ENCODE peak calls at places on chromosomes 4 and X, in seven cellular contexts. P is mammary epithelial cell, Z is tibial nerve, R is Peyer's patch, Q is AG04449, I is right lobe of liver, C is ovary. D is an unnamed sample.

GRCh38 chr4:184475096-184475461 is 729 bp upstream of the IRF2 start:
- DNase-seq in P (peak), Z (no peak), R (peak), Q (no peak), I (peak), C (peak), D (peak)

GRCh38 chr4:10605056-10605455 is 79.5 kb downstream of the CLNK start:
- DNase-seq in P (no peak), Z (no peak), R (no peak), Q (no peak), I (no peak), C (no peak), D (no peak)

GRCh38 chr4:148062301-148062950 is 330.5 kb downstream of the ARHGAP10 start:
- DNase-seq in P (no peak), Z (no peak), R (no peak), Q (no peak), I (no peak), C (no peak), D (no peak)

GRCh38 chrX:69158166-69159040 is 6.8 kb downstream of the PJA1 start:
- DNase-seq in P (peak), Z (peak), R (no peak), Q (no peak), I (peak), C (peak), D (peak)

GRCh38 chrX:66110112-66110511 is 53.9 kb upstream of the HEPH start:
- DNase-seq in P (peak), Z (no peak), R (no peak), Q (no peak), I (no peak), C (no peak), D (peak)

GRCh38 chrX:40282901-40283674 is 185.3 kb upstream of the BCOR start:
- DNase-seq in P (no peak), Z (no peak), R (no peak), Q (no peak), I (no peak), C (no peak), D (no peak)

GRCh38 chrX:107894038-107894437 is 68.4 kb downstream of the MID2 start:
- DNase-seq in P (peak), Z (no peak), R (no peak), Q (no peak), I (no peak), C (no peak), D (peak)

GRCh38 chrX:45935408-45935807 is 609.8 kb downstream of the ZNF674 start:
- DNase-seq in P (no peak), Z (no peak), R (no peak), Q (no peak), I (no peak), C (no peak), D (no peak)

GRCh38 chr4:189533603-189534002 is 407.1 kb upstream of the FRG1 start:
- DNase-seq in P (no peak), Z (no peak), R (no peak), Q (no peak), I (no peak), C (no peak), D (no peak)

GRCh38 chr4:167475951-167476350 is 241.7 kb upstream of the SPOCK3 start:
- DNase-seq in P (no peak), Z (no peak), R (no peak), Q (no peak), I (no peak), C (no peak), D (no peak)

GRCh38 chr4:7254736-7255487 is 62.6 kb downstream of the SORCS2 start:
- DNase-seq in P (no peak), Z (no peak), R (no peak), Q (no peak), I (no peak), C (no peak), D (no peak)

GRCh38 chr4:98510757-98511517 is 147.5 kb downstream of the TSPAN5 start:
- DNase-seq in P (peak), Z (no peak), R (no peak), Q (peak), I (no peak), C (no peak), D (peak)

GRCh38 chr4:177427097-177427665 is 15.1 kb downstream of the AGA start:
- DNase-seq in P (no peak), Z (no peak), R (no peak), Q (peak), I (no peak), C (no peak), D (no peak)

GRCh38 chr4:154602404-154603020 is 9.9 kb downstream of the FGG start:
- DNase-seq in P (peak), Z (no peak), R (no peak), Q (no peak), I (no peak), C (no peak), D (peak)

GRCh38 chrX:47198687-47199080 is 5.1 kb downstream of the UBA1 start:
- DNase-seq in P (no peak), Z (no peak), R (no peak), Q (no peak), I (no peak), C (no peak), D (no peak)

GRCh38 chr4:129094347-129094746 is 1.0 kb upstream of the SCLT1 start:
- DNase-seq in P (no peak), Z (no peak), R (no peak), Q (no peak), I (no peak), C (no peak), D (no peak)

GRCh38 chrX:17376381-17377046 is 1.5 kb downstream of the NHS start:
- DNase-seq in P (peak), Z (no peak), R (peak), Q (no peak), I (no peak), C (peak), D (no peak)

GRCh38 chr4:26397086-26397485 is 76.3 kb downstream of the RBPJ start:
- DNase-seq in P (no peak), Z (no peak), R (no peak), Q (no peak), I (no peak), C (no peak), D (no peak)

GRCh38 chr4:26404597-26405323 is 83.9 kb downstream of the RBPJ start:
- DNase-seq in P (no peak), Z (no peak), R (no peak), Q (no peak), I (no peak), C (no peak), D (no peak)

GRCh38 chr4:26402458-26402857 is 81.6 kb downstream of the RBPJ start:
- DNase-seq in P (no peak), Z (no peak), R (no peak), Q (no peak), I (no peak), C (no peak), D (no peak)

DNA sequence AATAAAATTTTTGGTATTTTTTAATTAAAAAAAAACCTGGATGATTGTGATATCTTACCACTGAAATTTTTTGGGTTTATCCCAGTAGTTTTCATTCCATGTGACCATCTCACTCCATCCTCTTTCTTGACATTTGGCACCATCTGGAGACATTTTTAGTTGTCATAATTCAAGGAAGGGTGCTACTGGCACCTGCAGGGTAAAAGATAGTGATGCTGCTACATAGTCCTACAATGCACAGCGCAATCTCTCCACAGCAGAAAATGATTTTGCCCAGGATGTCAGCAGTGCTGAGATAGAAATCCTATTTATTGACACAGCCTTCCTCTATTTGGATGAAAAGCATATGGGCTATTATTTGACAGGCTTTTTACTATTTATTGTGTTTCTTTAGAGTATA is 79.3 kb downstream of the RBPJ start:
- DNase-seq in P (no peak), Z (no peak), R (no peak), Q (no peak), I (no peak), C (no peak), D (no peak)
- TF ChIP-seq CTCF in P (no peak), Z (no peak), R (no peak), Q (no peak), I (no peak), C (no peak), D (no peak)

GRCh38 chr4:84477738-84478137 is 21.4 kb downstream of the NKX6-1 start:
- DNase-seq in P (no peak), Z (no peak), R (no peak), Q (no peak), I (no peak), C (no peak), D (no peak)

GRCh38 chr4:84480082-84480481 is 19.0 kb downstream of the NKX6-1 start:
- DNase-seq in P (no peak), Z (no peak), R (no peak), Q (no peak), I (no peak), C (no peak), D (no peak)

GRCh38 chr4:84481077-84481878 is 17.8 kb downstream of the NKX6-1 start:
- DNase-seq in P (no peak), Z (no peak), R (no peak), Q (no peak), I (no peak), C (no peak), D (no peak)

GRCh38 chr4:84481879-84482245 is 17.2 kb downstream of the NKX6-1 start:
- DNase-seq in P (no peak), Z (no peak), R (no peak), Q (no peak), I (no peak), C (no peak), D (no peak)

DNA sequence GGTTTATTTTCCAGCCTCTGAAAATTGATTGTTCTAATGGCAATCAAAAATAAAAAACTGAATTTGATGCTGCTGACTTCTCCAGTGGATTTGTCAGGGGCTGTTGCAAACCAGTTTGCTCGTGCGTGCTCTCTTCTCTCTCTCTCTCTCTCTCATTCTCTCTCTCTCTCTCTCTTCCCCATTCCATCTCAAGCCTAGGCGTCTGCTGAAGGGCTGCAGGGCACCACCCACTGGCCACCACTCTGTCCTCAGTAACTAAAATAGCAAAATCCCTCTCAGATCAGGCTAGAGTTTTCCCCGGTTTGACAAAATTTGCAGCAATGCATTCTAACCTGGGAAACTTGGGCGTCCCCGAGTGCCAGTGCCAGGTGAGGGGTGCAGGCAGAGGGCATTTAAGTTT is 19.4 kb downstream of the NKX6-1 start:
- DNase-seq in P (no peak), Z (no peak), R (no peak), Q (no peak), I (no peak), C (no peak), D (no peak)
- TF ChIP-seq CTCF in P (no peak), Z (no peak), R (no peak), Q (no peak), I (no peak), C (no peak), D (no peak)

DNA sequence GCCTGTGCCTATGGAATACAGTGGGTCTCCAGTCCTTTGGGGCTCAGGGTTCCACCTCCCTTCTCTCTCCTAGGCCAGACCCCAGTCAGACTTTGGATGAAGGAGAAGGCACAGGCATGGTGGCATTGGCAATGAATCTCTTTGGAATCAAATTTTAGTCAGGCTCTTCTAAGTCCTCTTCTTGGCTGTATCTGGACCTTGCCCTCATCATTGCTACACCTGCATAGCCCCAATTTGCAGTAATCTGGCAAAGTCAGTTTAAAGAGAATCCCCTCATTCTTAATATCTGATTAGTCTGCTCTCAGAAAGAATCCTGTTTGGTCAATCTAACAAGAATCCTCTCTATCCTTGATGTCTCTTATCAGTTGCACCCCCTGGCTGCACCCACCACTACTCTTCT is 77.6 kb downstream of the SLC16A2 start:
- DNase-seq in P (no peak), Z (no peak), R (no peak), Q (no peak), I (no peak), C (no peak), D (no peak)
- TF ChIP-seq CTCF in P (no peak), Z (no peak), R (no peak), Q (no peak), I (no peak), C (no peak), D (no peak)

GRCh38 chr4:47383829-47384427 is 79.6 kb downstream of the COMMD8 start:
- DNase-seq in P (peak), Z (no peak), R (no peak), Q (no peak), I (no peak), C (no peak), D (peak)
- TF ChIP-seq CTCF in P (peak), Z (peak), R (peak), Q (peak), I (peak), C (no peak), D (peak)

GRCh38 chr4:144174401-144175067 is 34.0 kb upstream of the GYPA start:
- DNase-seq in P (peak), Z (no peak), R (no peak), Q (peak), I (no peak), C (no peak), D (peak)
- TF ChIP-seq CTCF in P (peak), Z (peak), R (peak), Q (no peak), I (peak), C (no peak), D (peak)

DNA sequence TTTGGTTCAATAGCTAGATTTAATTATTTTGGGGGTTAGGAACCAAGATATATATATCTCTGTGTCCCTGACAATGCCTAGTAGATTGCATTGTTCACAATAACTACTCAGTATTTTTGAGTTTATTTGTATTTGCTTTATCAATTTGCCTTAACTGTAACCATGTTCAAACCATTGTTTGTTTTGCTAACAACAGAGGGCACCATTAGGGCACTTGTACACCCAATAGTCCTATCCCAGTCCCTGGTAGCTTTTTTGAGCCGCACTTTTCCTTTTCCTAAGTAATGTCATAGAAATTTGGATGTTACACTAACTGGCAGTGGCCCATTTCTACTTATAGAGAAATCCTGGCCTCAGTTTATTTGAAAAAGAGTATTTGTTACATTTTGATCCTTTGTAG is 582 bp upstream of the KLHL5 start:
- DNase-seq in P (no peak), Z (no peak), R (no peak), Q (no peak), I (no peak), C (no peak), D (no peak)
- TF ChIP-seq CTCF in P (no peak), Z (no peak), R (no peak), Q (no peak), I (peak), C (no peak), D (no peak)

GRCh38 chr4:48152259-48152658 is 18.2 kb upstream of the TXK start:
- DNase-seq in P (no peak), Z (no peak), R (no peak), Q (no peak), I (no peak), C (no peak), D (no peak)

GRCh38 chr4:48149971-48150370 is 15.9 kb upstream of the TXK start:
- DNase-seq in P (no peak), Z (no peak), R (no peak), Q (no peak), I (no peak), C (no peak), D (no peak)

GRCh38 chr4:48153791-48154550 is 19.9 kb upstream of the TXK start:
- DNase-seq in P (no peak), Z (no peak), R (no peak), Q (no peak), I (no peak), C (no peak), D (no peak)
- TF ChIP-seq CTCF in P (no peak), Z (no peak), R (no peak), Q (no peak), I (no peak), C (no peak), D (no peak)

GRCh38 chr4:68489338-68489737 is 42.1 kb downstream of the TMPRSS11E start:
- DNase-seq in P (no peak), Z (no peak), R (no peak), Q (no peak), I (no peak), C (no peak), D (no peak)

GRCh38 chr4:68494688-68495087 is 47.4 kb downstream of the TMPRSS11E start:
- DNase-seq in P (no peak), Z (no peak), R (no peak), Q (no peak), I (no peak), C (no peak), D (no peak)

DNA sequence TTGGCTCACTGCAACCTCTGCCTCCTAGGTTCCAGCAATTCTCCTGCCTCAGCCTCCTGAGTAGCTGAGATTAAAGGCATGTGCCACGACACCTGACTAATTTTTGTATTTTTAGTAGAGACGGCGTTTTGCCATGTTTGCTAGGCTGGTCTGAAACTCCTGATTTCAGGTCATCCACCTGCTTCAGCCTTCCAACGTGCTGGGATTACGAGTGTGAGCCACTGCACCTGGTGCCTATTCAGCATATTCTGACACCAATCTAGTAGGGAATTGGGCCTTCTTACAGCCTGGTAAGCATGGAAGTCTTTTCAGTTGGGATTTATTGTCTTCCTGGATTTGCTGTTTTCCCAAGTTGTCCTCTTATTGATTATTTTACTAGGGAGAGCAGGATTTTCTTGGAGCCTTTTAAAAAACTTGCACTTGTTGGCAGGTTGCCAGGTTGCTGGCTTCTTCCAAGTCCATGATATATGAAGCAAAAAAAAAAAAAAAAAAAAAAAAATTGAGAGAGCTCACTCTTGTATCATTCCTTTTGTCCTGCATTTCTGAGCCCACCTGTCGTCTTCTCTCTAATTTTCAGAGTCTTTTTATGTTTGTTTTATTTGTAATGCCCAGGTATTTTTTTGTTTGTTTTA is 43.7 kb downstream of the TMPRSS11E start:
- DNase-seq in P (no peak), Z (no peak), R (no peak), Q (no peak), I (no peak), C (no peak), D (peak)
- TF ChIP-seq CTCF in P (no peak), Z (no peak), R (no peak), Q (no peak), I (no peak), C (no peak), D (no peak)

GRCh38 chrX:124127496-124127895 is 166.0 kb downstream of the STAG2 start:
- DNase-seq in P (no peak), Z (no peak), R (no peak), Q (no peak), I (no peak), C (no peak), D (no peak)
- TF ChIP-seq CTCF in P (no peak), Z (no peak), R (no peak), Q (no peak), I (no peak), C (no peak), D (no peak)